ENCODE peak calls at places on chromosome 14, in six cellular contexts. X is endothelial cell, N is mucosa of descending colon, J is MCF 10A, R is GM10248, E is psoas muscle. Z is an unnamed sample.

GRCh38 chr14:88468396-88468795 is 82.9 kb downstream of the SPATA7 start:
- DNase-seq in E (no peak), N (no peak), R (no peak), X (no peak), J (peak; percentile 20), Z (peak; percentile 26)

GRCh38 chr14:93747102-93747501 is 41.2 kb downstream of the PRIMA1 start:
- DNase-seq in X (no peak), N (no peak), J (no peak), R (no peak), E (no peak), Z (no peak)

GRCh38 chr14:49768301-49769121 is 558 bp downstream of the KLHDC2 start:
- DNase-seq in E (peak; percentile 64), N (peak; percentile 78), X (peak; percentile 50), R (peak; percentile 67), J (peak; percentile 68), Z (peak; percentile 40)

GRCh38 chr14:79091381-79091963 is 921.3 kb downstream of the NRXN3 start:
- DNase-seq in J (no peak), R (no peak), E (no peak), N (no peak), X (no peak), Z (no peak)

GRCh38 chr14:69715725-69716482 is 51.0 kb upstream of the SRSF5 start:
- DNase-seq in R (no peak), E (peak; percentile 48), N (peak; percentile 53), J (peak; percentile 98), X (no peak), Z (peak; percentile 89)

GRCh38 chr14:91228112-91229004 is 16.1 kb downstream of the GPR68 start:
- DNase-seq in R (peak; percentile 87), J (peak; percentile 66), E (no peak), N (peak; percentile 76), X (no peak), Z (peak; percentile 36)

GRCh38 chr14:95272057-95272456 is 47.7 kb downstream of the CLMN start:
- DNase-seq in N (peak; percentile 60), E (no peak), X (no peak), R (no peak), J (no peak), Z (no peak)

GRCh38 chr14:93269341-93270068 is 62.4 kb downstream of the UBR7 start:
- DNase-seq in X (no peak), J (peak; percentile 29), E (no peak), N (no peak), R (no peak), Z (no peak)

GRCh38 chr14:69005432-69006148 is 26.5 kb upstream of the ACTN1 start:
- DNase-seq in R (no peak), E (peak; percentile 73), X (no peak), J (peak; percentile 88), N (peak; percentile 54), Z (peak; percentile 95)

GRCh38 chr14:65472189-65472588 is 59.7 kb downstream of the FUT8 start:
- DNase-seq in R (no peak), N (no peak), J (no peak), X (no peak), E (no peak), Z (no peak)

GRCh38 chr14:55845963-55846851 is 266.2 kb downstream of the KTN1 start:
- DNase-seq in X (no peak), J (no peak), E (no peak), N (no peak), R (no peak), Z (no peak)

GRCh38 chr14:49853572-49854375 is 1.2 kb upstream of the NEMF start:
- DNase-seq in J (peak; percentile 86), E (peak; percentile 59), R (peak; percentile 65), N (peak; percentile 83), X (peak; percentile 74), Z (peak; percentile 63)

GRCh38 chr14:94876306-94876705 is 106.4 kb upstream of the GSC start:
- DNase-seq in N (no peak), R (no peak), E (no peak), J (no peak), X (no peak), Z (no peak)

GRCh38 chr14:58082491-58083098 is 69.4 kb downstream of the ARMH4 start:
- DNase-seq in R (no peak), J (peak; percentile 80), X (no peak), E (no peak), N (no peak), Z (peak; percentile 87)

GRCh38 chr14:57182760-57183503 is 85.8 kb downstream of the EXOC5 start:
- DNase-seq in J (peak; percentile 45), R (peak; percentile 11), N (no peak), E (no peak), X (peak; percentile 40), Z (peak; percentile 16)

GRCh38 chr14:69845787-69846186 is 33.4 kb upstream of the SMOC1 start:
- DNase-seq in E (no peak), X (no peak), R (no peak), J (no peak), N (no peak), Z (no peak)

GRCh38 chr14:63966407-63966806 is 113.6 kb downstream of the SYNE2 start:
- DNase-seq in R (no peak), N (no peak), X (no peak), J (no peak), E (no peak), Z (no peak)

GRCh38 chr14:68977137-68977740 is 1.9 kb downstream of the ACTN1 start:
- DNase-seq in X (no peak), N (no peak), R (no peak), E (no peak), J (no peak), Z (no peak)

GRCh38 chr14:31070431-31070830 is 44.3 kb upstream of the STRN3 start:
- DNase-seq in E (no peak), N (no peak), J (no peak), R (no peak), X (no peak), Z (no peak)

GRCh38 chr14:103001651-103002396 is 55.5 kb downstream of the CDC42BPB start:
- DNase-seq in R (peak; percentile 66), X (no peak), N (no peak), E (no peak), J (no peak), Z (no peak)

GRCh38 chr14:56217380-56218045 is 99.3 kb downstream of the PELI2 start:
- DNase-seq in R (no peak), N (no peak), J (no peak), X (no peak), E (no peak), Z (no peak)

GRCh38 chr14:103724116-103724515 is 8.5 kb downstream of the ZFYVE21 start:
- DNase-seq in E (peak; percentile 76), R (no peak), J (no peak), N (peak; percentile 67), X (no peak), Z (no peak)

GRCh38 chr14:93369393-93370266 is 22.6 kb downstream of the COX8C start:
- DNase-seq in E (no peak), R (peak; percentile 46), X (no peak), N (no peak), J (no peak), Z (no peak)

GRCh38 chr14:71355324-71356201 is 448.3 kb downstream of the PCNX1 start:
- DNase-seq in E (no peak), J (peak; percentile 46), R (peak; percentile 37), X (no peak), N (no peak), Z (peak; percentile 13)

GRCh38 chr14:92153581-92153980 is 31.8 kb downstream of the CPSF2 start:
- DNase-seq in E (no peak), J (no peak), N (no peak), R (no peak), X (no peak), Z (no peak)

GRCh38 chr14:100721568-100721967 is 5.1 kb upstream of the DLK1 start:
- DNase-seq in X (no peak), E (no peak), N (no peak), R (no peak), J (no peak), Z (no peak)

GRCh38 chr14:103728721-103729120 is 13.1 kb downstream of the ZFYVE21 start:
- DNase-seq in N (peak; percentile 10), X (no peak), J (no peak), R (no peak), E (peak; percentile 12), Z (no peak)

GRCh38 chr14:50288146-50288545 is 23.9 kb downstream of the L2HGDH start:
- DNase-seq in E (no peak), N (no peak), J (no peak), X (no peak), R (no peak), Z (no peak)

GRCh38 chr14:28609228-28609828 is 157.3 kb upstream of the FOXG1 start:
- DNase-seq in N (no peak), R (no peak), X (peak; percentile 75), J (peak; percentile 78), E (no peak), Z (peak; percentile 29)
- TF ChIP-seq CTCF in N (peak; percentile 36), R (peak; percentile 64), X (peak; percentile 82), J (peak; percentile 88), E (peak; percentile 36), Z (peak; percentile 91)

DNA sequence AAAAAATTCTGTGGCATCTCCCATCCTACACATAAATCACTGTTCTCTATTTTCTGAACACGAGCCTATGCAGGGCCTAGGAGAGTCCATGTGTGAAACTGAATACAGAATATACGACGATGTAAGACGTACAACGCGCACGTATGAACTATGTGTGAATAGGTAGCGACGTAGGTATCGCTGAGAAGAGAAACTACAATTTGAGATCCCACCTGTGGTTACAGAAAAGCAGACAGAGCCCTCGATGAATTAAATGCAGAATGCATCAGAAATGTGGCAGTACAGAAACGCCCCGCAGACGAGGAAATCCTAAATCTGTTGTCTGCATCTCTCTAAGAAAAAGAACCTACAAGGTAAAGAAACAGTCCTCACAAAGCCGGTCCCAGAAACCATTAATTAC is 12.7 kb downstream of the BCL11B start:
- DNase-seq in R (no peak), N (no peak), E (no peak), X (no peak), J (no peak), Z (no peak)
- TF ChIP-seq CTCF in R (no peak), N (no peak), E (no peak), X (no peak), J (no peak), Z (no peak)

DNA sequence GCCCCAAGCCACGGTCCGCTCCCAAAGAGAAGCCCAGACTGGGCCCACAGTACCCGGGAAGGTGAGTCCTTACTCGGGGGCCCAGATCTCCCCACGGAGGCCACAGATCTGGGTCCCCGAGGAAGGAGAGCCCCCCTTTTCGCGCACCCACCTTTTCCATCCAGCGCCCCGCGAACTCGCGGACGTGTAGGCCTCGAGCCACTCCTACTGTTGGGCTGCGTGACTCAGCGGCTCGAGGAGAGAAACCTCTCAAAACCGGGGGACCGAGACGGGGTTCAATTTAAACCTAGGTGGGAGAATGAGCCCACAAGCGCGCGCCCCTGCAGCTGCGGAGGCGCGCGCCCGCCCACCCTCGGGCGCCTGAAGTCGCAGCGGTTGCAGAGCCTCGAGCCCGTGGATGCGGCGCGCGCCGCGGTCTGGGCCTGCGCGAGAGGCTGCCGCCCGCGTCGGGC is 6.3 kb downstream of the SIX6 start:
- DNase-seq in X (peak; percentile 50), N (no peak), R (no peak), J (no peak), E (no peak), Z (no peak)
- TF ChIP-seq CTCF in X (peak; percentile 18), N (no peak), R (no peak), J (no peak), E (no peak), Z (no peak)

GRCh38 chr14:22039938-22040780 is 366.5 kb upstream of the OR4E1 start:
- DNase-seq in E (peak; percentile 8), R (no peak), J (peak; percentile 27), N (no peak), X (peak; percentile 7), Z (no peak)
- TF ChIP-seq CTCF in E (peak; percentile 9), R (peak; percentile 45), J (peak; percentile 52), N (peak; percentile 28), X (peak; percentile 53), Z (peak; percentile 9)

GRCh38 chr14:24481622-24482324 is 26.3 kb downstream of the CMA1 start:
- DNase-seq in J (peak; percentile 51), N (peak; percentile 70), X (peak; percentile 71), E (peak; percentile 17), R (peak; percentile 84), Z (peak; percentile 82)
- TF ChIP-seq CTCF in J (peak; percentile 50), N (peak; percentile 31), X (peak; percentile 75), E (peak; percentile 17), R (peak; percentile 69), Z (peak; percentile 77)

Z was measured in RWPE1.